ENCODE peak calls at places on chromosomes 16 and 17, in six cellular contexts. One of them, this sample, is unnamed.
A peak's percentile ranks its signal among the peaks of the same experiment; 100 is the strongest.

GRCh38 chr17:18888766-18889290 is 30.9 kb downstream of the PRPSAP2 start:
- DNase-seq in foreskin fibroblast: no peak
- DNase-seq in tibial nerve: no peak
- DNase-seq in iris pigment epithelial cell: no peak
- DNase-seq in dermis blood vessel endothelial cell: peak; percentile 40
- DNase-seq in right atrium auricular region: no peak
- DNase-seq in this sample: no peak

GRCh38 chr17:8413321-8413720 is 15.7 kb upstream of the RNF222 start:
- DNase-seq in foreskin fibroblast: no peak
- DNase-seq in tibial nerve: no peak
- DNase-seq in iris pigment epithelial cell: no peak
- DNase-seq in dermis blood vessel endothelial cell: no peak
- DNase-seq in right atrium auricular region: no peak
- DNase-seq in this sample: no peak

GRCh38 chr16:29029168-29029994 is 44.5 kb downstream of the LAT start:
- DNase-seq in foreskin fibroblast: peak; percentile 87
- DNase-seq in tibial nerve: no peak
- DNase-seq in iris pigment epithelial cell: peak; percentile 96
- DNase-seq in dermis blood vessel endothelial cell: peak; percentile 80
- DNase-seq in right atrium auricular region: no peak
- DNase-seq in this sample: peak; percentile 68

GRCh38 chr17:4998666-4999428 is 1.1 kb downstream of the KIF1C start:
- DNase-seq in foreskin fibroblast: no peak
- DNase-seq in tibial nerve: no peak
- DNase-seq in iris pigment epithelial cell: no peak
- DNase-seq in dermis blood vessel endothelial cell: peak; percentile 15
- DNase-seq in right atrium auricular region: no peak
- DNase-seq in this sample: no peak

GRCh38 chr16:21727344-21727743 is 63.6 kb downstream of the OTOA start:
- DNase-seq in foreskin fibroblast: no peak
- DNase-seq in tibial nerve: no peak
- DNase-seq in iris pigment epithelial cell: no peak
- DNase-seq in dermis blood vessel endothelial cell: no peak
- DNase-seq in right atrium auricular region: no peak
- DNase-seq in this sample: no peak

GRCh38 chr17:77842148-77842905 is 116.2 kb upstream of the TNRC6C start:
- DNase-seq in foreskin fibroblast: no peak
- DNase-seq in tibial nerve: no peak
- DNase-seq in iris pigment epithelial cell: peak; percentile 49
- DNase-seq in dermis blood vessel endothelial cell: peak; percentile 41
- DNase-seq in right atrium auricular region: no peak
- DNase-seq in this sample: no peak

GRCh38 chr17:8366231-8366630 is 10.3 kb downstream of the KRABD2 start:
- DNase-seq in foreskin fibroblast: peak; percentile 65
- DNase-seq in tibial nerve: no peak
- DNase-seq in iris pigment epithelial cell: peak; percentile 89
- DNase-seq in dermis blood vessel endothelial cell: peak; percentile 95
- DNase-seq in right atrium auricular region: no peak
- DNase-seq in this sample: no peak

GRCh38 chr16:85168732-85169256 is 56.5 kb upstream of the CIBAR2 start:
- DNase-seq in foreskin fibroblast: peak; percentile 66
- DNase-seq in tibial nerve: peak; percentile 60
- DNase-seq in iris pigment epithelial cell: peak; percentile 55
- DNase-seq in dermis blood vessel endothelial cell: peak; percentile 43
- DNase-seq in right atrium auricular region: peak; percentile 73
- DNase-seq in this sample: peak; percentile 84

GRCh38 chr17:37315601-37316000 is 60.2 kb upstream of the C17orf78 start:
- DNase-seq in foreskin fibroblast: no peak
- DNase-seq in tibial nerve: no peak
- DNase-seq in iris pigment epithelial cell: no peak
- DNase-seq in dermis blood vessel endothelial cell: no peak
- DNase-seq in right atrium auricular region: no peak
- DNase-seq in this sample: no peak

GRCh38 chr16:51034481-51035109 is 116.5 kb downstream of the SALL1 start:
- DNase-seq in foreskin fibroblast: no peak
- DNase-seq in tibial nerve: no peak
- DNase-seq in iris pigment epithelial cell: no peak
- DNase-seq in dermis blood vessel endothelial cell: no peak
- DNase-seq in right atrium auricular region: no peak
- DNase-seq in this sample: peak; percentile 19

GRCh38 chr16:79535130-79535529 is 65.4 kb downstream of the MAF start:
- DNase-seq in foreskin fibroblast: no peak
- DNase-seq in tibial nerve: no peak
- DNase-seq in iris pigment epithelial cell: no peak
- DNase-seq in dermis blood vessel endothelial cell: no peak
- DNase-seq in right atrium auricular region: no peak
- DNase-seq in this sample: no peak

GRCh38 chr16:80718480-80719220 is 85.7 kb downstream of the CDYL2 start:
- DNase-seq in foreskin fibroblast: peak; percentile 25
- DNase-seq in tibial nerve: no peak
- DNase-seq in iris pigment epithelial cell: peak; percentile 31
- DNase-seq in dermis blood vessel endothelial cell: peak; percentile 89
- DNase-seq in right atrium auricular region: no peak
- DNase-seq in this sample: no peak

GRCh38 chr16:8686031-8686621 is 11.7 kb downstream of the ABAT start:
- DNase-seq in foreskin fibroblast: no peak
- DNase-seq in tibial nerve: no peak
- DNase-seq in iris pigment epithelial cell: peak; percentile 5
- DNase-seq in dermis blood vessel endothelial cell: no peak
- DNase-seq in right atrium auricular region: no peak
- DNase-seq in this sample: no peak

GRCh38 chr16:27436921-27437650 is 35.1 kb downstream of the IL21R start:
- DNase-seq in foreskin fibroblast: no peak
- DNase-seq in tibial nerve: no peak
- DNase-seq in iris pigment epithelial cell: no peak
- DNase-seq in dermis blood vessel endothelial cell: no peak
- DNase-seq in right atrium auricular region: no peak
- DNase-seq in this sample: no peak

GRCh38 chr16:68779891-68780290 is 42.8 kb downstream of the CDH1 start:
- DNase-seq in foreskin fibroblast: no peak
- DNase-seq in tibial nerve: no peak
- DNase-seq in iris pigment epithelial cell: no peak
- DNase-seq in dermis blood vessel endothelial cell: no peak
- DNase-seq in right atrium auricular region: no peak
- DNase-seq in this sample: no peak

GRCh38 chr17:6995500-6996255 is at the start of gene ALOX12:
- DNase-seq in foreskin fibroblast: no peak
- DNase-seq in tibial nerve: no peak
- DNase-seq in iris pigment epithelial cell: peak; percentile 12
- DNase-seq in dermis blood vessel endothelial cell: no peak
- DNase-seq in right atrium auricular region: no peak
- DNase-seq in this sample: no peak

GRCh38 chr17:32494621-32495346 is 8.0 kb downstream of the CDK5R1 start:
- DNase-seq in foreskin fibroblast: no peak
- DNase-seq in tibial nerve: no peak
- DNase-seq in iris pigment epithelial cell: no peak
- DNase-seq in dermis blood vessel endothelial cell: no peak
- DNase-seq in right atrium auricular region: no peak
- DNase-seq in this sample: peak; percentile 75

GRCh38 chr17:50187403-50187735 is 14.1 kb downstream of the COL1A1 start:
- DNase-seq in foreskin fibroblast: no peak
- DNase-seq in tibial nerve: no peak
- DNase-seq in iris pigment epithelial cell: peak; percentile 61
- DNase-seq in dermis blood vessel endothelial cell: no peak
- DNase-seq in right atrium auricular region: no peak
- DNase-seq in this sample: no peak

GRCh38 chr17:4833941-4834501 is 881 bp downstream of the MINK1 start:
- DNase-seq in foreskin fibroblast: peak; percentile 42
- DNase-seq in tibial nerve: no peak
- DNase-seq in iris pigment epithelial cell: peak; percentile 66
- DNase-seq in dermis blood vessel endothelial cell: peak; percentile 54
- DNase-seq in right atrium auricular region: peak; percentile 61
- DNase-seq in this sample: peak; percentile 72

GRCh38 chr16:982152-983043 is 828 bp downstream of the SOX8 start:
- DNase-seq in foreskin fibroblast: no peak
- DNase-seq in tibial nerve: no peak
- DNase-seq in iris pigment epithelial cell: peak; percentile 18
- DNase-seq in dermis blood vessel endothelial cell: peak; percentile 20
- DNase-seq in right atrium auricular region: no peak
- DNase-seq in this sample: no peak

GRCh38 chr17:49191917-49192741 is 18.2 kb downstream of the GNGT2 start:
- DNase-seq in foreskin fibroblast: peak; percentile 81
- DNase-seq in tibial nerve: peak; percentile 94
- DNase-seq in iris pigment epithelial cell: peak; percentile 88
- DNase-seq in dermis blood vessel endothelial cell: peak; percentile 89
- DNase-seq in right atrium auricular region: peak; percentile 98
- DNase-seq in this sample: peak; percentile 94

GRCh38 chr17:43655702-43656275 is 5.9 kb downstream of the MEOX1 start:
- DNase-seq in foreskin fibroblast: no peak
- DNase-seq in tibial nerve: no peak
- DNase-seq in iris pigment epithelial cell: no peak
- DNase-seq in dermis blood vessel endothelial cell: no peak
- DNase-seq in right atrium auricular region: no peak
- DNase-seq in this sample: no peak

GRCh38 chr17:56793506-56793905 is 40.2 kb downstream of the C17orf67 start:
- DNase-seq in foreskin fibroblast: no peak
- DNase-seq in tibial nerve: no peak
- DNase-seq in iris pigment epithelial cell: no peak
- DNase-seq in dermis blood vessel endothelial cell: no peak
- DNase-seq in right atrium auricular region: no peak
- DNase-seq in this sample: no peak

GRCh38 chr16:65426484-65426883 is 304.6 kb upstream of the CDH11 start:
- DNase-seq in foreskin fibroblast: no peak
- DNase-seq in tibial nerve: no peak
- DNase-seq in iris pigment epithelial cell: peak; percentile 24
- DNase-seq in dermis blood vessel endothelial cell: no peak
- DNase-seq in right atrium auricular region: no peak
- DNase-seq in this sample: no peak

GRCh38 chr17:75909051-75909811 is 4.5 kb upstream of the MRPL38 start:
- DNase-seq in foreskin fibroblast: no peak
- DNase-seq in tibial nerve: no peak
- DNase-seq in iris pigment epithelial cell: no peak
- DNase-seq in dermis blood vessel endothelial cell: no peak
- DNase-seq in right atrium auricular region: no peak
- DNase-seq in this sample: no peak

GRCh38 chr16:57801098-57801855 is 1.0 kb downstream of the KIFC3 start:
- DNase-seq in foreskin fibroblast: peak; percentile 74
- DNase-seq in tibial nerve: no peak
- DNase-seq in iris pigment epithelial cell: peak; percentile 84
- DNase-seq in dermis blood vessel endothelial cell: peak; percentile 62
- DNase-seq in right atrium auricular region: no peak
- DNase-seq in this sample: no peak

GRCh38 chr16:57664662-57665025 is 3.5 kb upstream of the ADGRG3 start:
- DNase-seq in foreskin fibroblast: no peak
- DNase-seq in tibial nerve: no peak
- DNase-seq in iris pigment epithelial cell: no peak
- DNase-seq in dermis blood vessel endothelial cell: no peak
- DNase-seq in right atrium auricular region: no peak
- DNase-seq in this sample: no peak

GRCh38 chr16:74865922-74866598 is 91.4 kb upstream of the FA2H start:
- DNase-seq in foreskin fibroblast: no peak
- DNase-seq in tibial nerve: no peak
- DNase-seq in iris pigment epithelial cell: peak; percentile 6
- DNase-seq in dermis blood vessel endothelial cell: no peak
- DNase-seq in right atrium auricular region: no peak
- DNase-seq in this sample: no peak

GRCh38 chr17:71522383-71522782 is 598.4 kb upstream of the SOX9 start:
- DNase-seq in foreskin fibroblast: no peak
- DNase-seq in tibial nerve: no peak
- DNase-seq in iris pigment epithelial cell: no peak
- DNase-seq in dermis blood vessel endothelial cell: no peak
- DNase-seq in right atrium auricular region: no peak
- DNase-seq in this sample: no peak

GRCh38 chr17:38915639-38915995 is 9.8 kb upstream of the LASP1NB start:
- DNase-seq in foreskin fibroblast: no peak
- DNase-seq in tibial nerve: peak; percentile 2
- DNase-seq in iris pigment epithelial cell: no peak
- DNase-seq in dermis blood vessel endothelial cell: no peak
- DNase-seq in right atrium auricular region: peak; percentile 23
- DNase-seq in this sample: no peak

GRCh38 chr17:28366605-28367004 is 1.6 kb upstream of the SEBOX start:
- DNase-seq in foreskin fibroblast: no peak
- DNase-seq in tibial nerve: no peak
- DNase-seq in iris pigment epithelial cell: no peak
- DNase-seq in dermis blood vessel endothelial cell: no peak
- DNase-seq in right atrium auricular region: no peak
- DNase-seq in this sample: no peak

GRCh38 chr17:72456026-72456569 is 335.3 kb downstream of the SOX9 start:
- DNase-seq in foreskin fibroblast: peak; percentile 33
- DNase-seq in tibial nerve: no peak
- DNase-seq in iris pigment epithelial cell: peak; percentile 68
- DNase-seq in dermis blood vessel endothelial cell: no peak
- DNase-seq in right atrium auricular region: no peak
- DNase-seq in this sample: no peak

GRCh38 chr17:81888988-81889595 is 2.3 kb downstream of the ALYREF start:
- DNase-seq in foreskin fibroblast: no peak
- DNase-seq in tibial nerve: no peak
- DNase-seq in iris pigment epithelial cell: no peak
- DNase-seq in dermis blood vessel endothelial cell: no peak
- DNase-seq in right atrium auricular region: no peak
- DNase-seq in this sample: no peak

GRCh38 chr16:89602273-89602951 is 11.0 kb upstream of the DPEP1 start:
- DNase-seq in foreskin fibroblast: peak; percentile 86
- DNase-seq in tibial nerve: no peak
- DNase-seq in iris pigment epithelial cell: peak; percentile 92
- DNase-seq in dermis blood vessel endothelial cell: peak; percentile 86
- DNase-seq in right atrium auricular region: no peak
- DNase-seq in this sample: peak; percentile 88

GRCh38 chr17:81976332-81977210 is 858 bp upstream of the ASPSCR1 start:
- DNase-seq in foreskin fibroblast: no peak
- DNase-seq in tibial nerve: no peak
- DNase-seq in iris pigment epithelial cell: no peak
- DNase-seq in dermis blood vessel endothelial cell: peak; percentile 25
- DNase-seq in right atrium auricular region: no peak
- DNase-seq in this sample: no peak

GRCh38 chr17:60139438-60140285 is 10.1 kb upstream of the CA4 start:
- DNase-seq in foreskin fibroblast: peak; percentile 51
- DNase-seq in tibial nerve: peak; percentile 40
- DNase-seq in iris pigment epithelial cell: peak; percentile 66
- DNase-seq in dermis blood vessel endothelial cell: peak; percentile 75
- DNase-seq in right atrium auricular region: peak; percentile 70
- DNase-seq in this sample: peak; percentile 65

GRCh38 chr17:68314916-68315535 is 23.7 kb downstream of the ARSG start:
- DNase-seq in foreskin fibroblast: no peak
- DNase-seq in tibial nerve: no peak
- DNase-seq in iris pigment epithelial cell: peak; percentile 30
- DNase-seq in dermis blood vessel endothelial cell: no peak
- DNase-seq in right atrium auricular region: no peak
- DNase-seq in this sample: no peak

GRCh38 chr17:15432807-15433547 is 34.4 kb downstream of the CDRT4 start:
- DNase-seq in foreskin fibroblast: peak; percentile 84
- DNase-seq in tibial nerve: no peak
- DNase-seq in iris pigment epithelial cell: peak; percentile 63
- DNase-seq in dermis blood vessel endothelial cell: no peak
- DNase-seq in right atrium auricular region: no peak
- DNase-seq in this sample: no peak

GRCh38 chr17:1484586-1485310 is 7.7 kb downstream of the MYO1C start:
- DNase-seq in foreskin fibroblast: peak; percentile 25
- DNase-seq in tibial nerve: no peak
- DNase-seq in iris pigment epithelial cell: peak; percentile 54
- DNase-seq in dermis blood vessel endothelial cell: peak; percentile 51
- DNase-seq in right atrium auricular region: no peak
- DNase-seq in this sample: peak; percentile 83

GRCh38 chr16:62167551-62167950 is 131.3 kb upstream of the CDH8 start:
- DNase-seq in foreskin fibroblast: no peak
- DNase-seq in tibial nerve: no peak
- DNase-seq in iris pigment epithelial cell: no peak
- DNase-seq in dermis blood vessel endothelial cell: no peak
- DNase-seq in right atrium auricular region: no peak
- DNase-seq in this sample: no peak